ENCODE peak calls at places on chromosomes 1 and 21, in four cellular contexts. A is tibial nerve; N is effector memory CD4-positive, alpha-beta T cell; C is heart right ventricle. T is an unnamed sample. For H3K9me3, the result is how much of the 10 kb centered on the place peaks cover.

GRCh38 chr1:81874461-81874860 is 73.7 kb downstream of the ADGRL2 start:
- DNase-seq in A (no peak), C (no peak), N (no peak), T (no peak)

GRCh38 chr1:30447701-30448100 is 275.7 kb downstream of the MATN1 start:
- DNase-seq in A (no peak), C (no peak), N (no peak), T (no peak)

GRCh38 chr1:44154665-44155064 is 13.2 kb upstream of the KLF18 start:
- DNase-seq in C (no peak), A (no peak), N (no peak), T (no peak)

GRCh38 chr1:153717330-153717729 is 10.5 kb upstream of the INTS3 start:
- DNase-seq in A (no peak), C (no peak), N (no peak), T (no peak)

GRCh38 chr1:84301759-84302380 is 362 bp downstream of the SAMD13 start:
- DNase-seq in A (no peak), C (no peak), N (no peak), T (no peak)

GRCh38 chr21:43921602-43921978 is 56.6 kb downstream of the AGPAT3 start:
- DNase-seq in C (no peak), N (peak), A (no peak), T (no peak)

GRCh38 chr1:85357817-85358216 is 81.4 kb upstream of the BCL10 start:
- DNase-seq in A (no peak), N (no peak), C (no peak), T (no peak)

GRCh38 chr1:38027201-38028104 is 14.9 kb downstream of the UTP11 start:
- DNase-seq in C (no peak), A (no peak), N (no peak), T (no peak)

GRCh38 chr1:31811605-31812004 is 4.2 kb downstream of the SPOCD1 start:
- DNase-seq in C (no peak), A (no peak), N (no peak), T (no peak)

GRCh38 chr21:46111857-46112730 is 14.2 kb downstream of the COL6A2 start:
- DNase-seq in A (peak), C (peak), N (no peak), T (peak)

GRCh38 chr21:46111193-46111571 is 13.3 kb downstream of the COL6A2 start:
- DNase-seq in A (peak), N (no peak), C (peak), T (peak)

GRCh38 chr21:46109251-46110221 is 11.6 kb downstream of the COL6A2 start:
- DNase-seq in C (peak), N (no peak), A (no peak), T (no peak)

GRCh38 chr21:46110499-46111192 is 12.7 kb downstream of the COL6A2 start:
- DNase-seq in C (peak), A (peak), N (no peak), T (no peak)

GRCh38 chr21:46108827-46109226 is 10.9 kb downstream of the COL6A2 start:
- DNase-seq in A (no peak), N (no peak), C (no peak), T (no peak)
- H3K9me3 ChIP-seq in A (under half), N (under half), C (under half), T (under half)

GRCh38 chr1:2941907-2942306 is 79.4 kb upstream of the ACTRT2 start:
- DNase-seq in N (no peak), A (no peak), C (no peak), T (no peak)

GRCh38 chr1:2942410-2942809 is 78.9 kb upstream of the ACTRT2 start:
- DNase-seq in C (no peak), N (no peak), A (no peak), T (no peak)

GRCh38 chr1:2944705-2945104 is 76.6 kb upstream of the ACTRT2 start:
- DNase-seq in A (no peak), C (no peak), N (no peak), T (no peak)

GRCh38 chr1:2945821-2946231 is 75.4 kb upstream of the ACTRT2 start:
- DNase-seq in N (no peak), C (no peak), A (no peak), T (no peak)

DNA sequence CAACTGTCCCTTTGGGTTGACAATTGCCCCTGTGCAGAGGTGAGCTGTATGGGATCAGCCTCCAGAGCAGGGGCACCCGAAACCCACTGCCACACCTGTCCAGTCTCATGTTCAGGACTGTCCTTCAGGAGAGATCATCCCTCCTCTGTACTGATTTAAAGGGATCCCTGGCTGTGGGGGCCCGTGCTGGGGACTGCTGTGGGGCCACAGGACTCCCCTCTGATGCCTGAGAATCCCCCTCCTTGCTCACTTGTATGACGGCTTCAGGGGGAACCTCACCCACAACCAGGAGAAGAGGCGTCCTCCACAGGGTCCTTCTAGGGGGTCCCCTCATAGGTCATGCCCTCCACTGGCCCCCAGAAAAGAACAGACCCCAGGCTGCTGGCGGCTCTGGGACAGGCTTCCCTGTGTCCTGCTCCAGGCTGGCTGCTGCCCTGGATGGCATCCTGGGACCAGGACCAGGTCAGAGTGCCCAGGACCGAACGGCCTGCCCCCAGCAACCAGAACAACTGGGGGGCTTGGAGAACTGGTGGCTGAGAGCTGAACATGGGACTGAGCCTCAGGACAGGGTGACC is 77.5 kb upstream of the ACTRT2 start:
- DNase-seq in N (no peak), C (no peak), A (no peak), T (no peak)
- H3K9me3 ChIP-seq in N (under half), C (under half), A (under half), T (under half)

GRCh38 chr21:23930565-23930964 is 1676.7 kb downstream of the MRPL39 start:
- DNase-seq in C (no peak), A (no peak), N (no peak), T (no peak)
- H3K9me3 ChIP-seq in C (under half), A (under half), N (under half), T (under half)

DNA sequence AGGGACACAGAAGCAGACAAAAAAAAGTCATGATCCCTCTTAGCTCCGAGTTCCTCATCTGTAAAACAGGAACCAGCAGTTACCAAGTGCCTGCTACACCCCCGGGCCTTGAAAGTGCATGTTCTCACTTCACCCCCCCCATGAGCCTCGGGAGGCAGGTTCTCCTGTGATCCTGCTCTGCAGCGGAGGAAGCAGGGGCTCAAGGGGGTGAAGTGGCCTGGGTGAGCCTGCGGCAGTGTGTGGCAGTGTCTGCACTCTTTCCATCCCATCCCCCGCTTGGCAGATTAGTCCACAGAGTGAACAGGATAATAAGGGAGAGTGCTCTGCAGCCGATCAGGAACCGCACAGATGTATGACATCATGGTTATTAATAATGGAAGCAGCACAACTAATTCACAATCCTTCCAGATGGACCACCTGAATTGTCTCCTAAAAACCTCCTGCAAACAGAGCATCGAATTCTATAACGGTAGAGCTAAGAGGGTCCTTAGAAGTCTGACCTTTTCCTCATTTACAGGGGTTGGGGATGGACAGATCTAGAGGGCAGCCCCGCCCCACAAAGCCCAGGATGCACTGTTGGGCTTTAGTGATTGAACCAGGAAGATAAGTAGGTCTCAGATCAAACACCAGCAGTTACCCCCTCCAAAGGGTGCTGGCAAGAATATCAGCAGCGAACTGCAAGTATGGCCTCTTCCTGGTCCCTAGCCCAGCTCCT is 174.1 kb upstream of the EDN2 start:
- DNase-seq in A (no peak), N (no peak), C (no peak), T (no peak)
- H3K9me3 ChIP-seq in A (under half), N (under half), C (under half), T (under half)

DNA sequence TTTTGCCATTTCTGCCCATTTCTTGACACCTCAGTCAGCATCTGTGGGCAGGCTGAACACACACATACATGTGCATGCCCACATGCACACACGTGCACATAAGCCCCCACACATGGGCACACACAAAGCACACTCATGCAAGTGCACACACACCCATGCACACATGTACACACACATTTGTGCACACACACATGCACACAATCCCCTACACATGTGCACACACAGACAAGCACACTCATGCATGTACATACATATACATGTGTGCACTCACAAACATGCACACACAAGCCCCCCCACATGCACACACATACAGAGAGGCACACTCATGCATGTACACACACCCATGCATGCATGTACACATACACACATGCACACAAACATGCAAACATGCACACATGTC is 83.5 kb upstream of the ACTRT2 start:
- DNase-seq in C (no peak), A (no peak), N (no peak), T (no peak)
- H3K9me3 ChIP-seq in C (under half), A (under half), N (under half), T (under half)

DNA sequence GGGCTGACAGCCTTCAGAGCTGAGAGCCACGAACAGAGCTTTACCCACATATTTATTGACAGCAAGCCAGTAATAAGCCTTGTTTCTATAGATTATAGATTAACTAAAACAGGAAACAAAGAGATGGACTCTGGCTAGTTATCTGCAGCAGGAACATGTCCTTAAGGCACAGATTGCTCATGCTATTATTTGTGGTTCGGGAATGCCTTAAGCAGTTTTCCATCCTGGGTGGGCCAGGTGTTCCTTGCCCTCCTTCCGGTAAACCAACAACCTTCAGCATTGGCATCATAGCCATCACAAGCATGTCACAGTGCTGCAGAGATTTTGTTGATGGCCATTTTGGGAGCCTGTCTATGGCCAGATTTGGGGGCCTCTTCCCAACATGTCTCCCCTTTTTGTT is 96.8 kb downstream of the POU2F1 start:
- DNase-seq in C (no peak), N (no peak), A (no peak), T (no peak)
- H3K9me3 ChIP-seq in C (under half), N (under half), A (under half), T (under half)

DNA sequence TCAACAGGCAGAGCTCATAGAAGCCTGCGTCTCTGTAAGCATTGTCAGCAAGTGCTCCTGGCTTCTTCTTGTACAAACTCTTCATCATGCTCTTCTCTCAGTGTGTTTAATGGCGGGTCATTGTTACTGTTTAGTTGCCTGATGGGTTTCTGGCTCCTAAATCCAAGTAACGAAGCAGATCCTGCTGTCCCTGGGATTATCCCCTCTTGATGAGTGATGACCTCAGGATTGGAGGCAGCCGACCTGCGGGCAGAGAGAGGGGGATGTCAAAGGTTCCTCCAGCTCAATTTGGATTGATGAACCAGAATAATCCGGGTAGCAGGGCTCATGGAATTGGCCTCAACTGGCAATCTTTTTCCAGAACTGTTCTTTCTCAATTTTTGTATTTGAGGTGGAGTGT is 66.1 kb upstream of the BARHL2 start:
- DNase-seq in C (no peak), N (no peak), A (no peak), T (no peak)
- H3K9me3 ChIP-seq in C (under half), N (under half), A (under half), T (under half)

DNA sequence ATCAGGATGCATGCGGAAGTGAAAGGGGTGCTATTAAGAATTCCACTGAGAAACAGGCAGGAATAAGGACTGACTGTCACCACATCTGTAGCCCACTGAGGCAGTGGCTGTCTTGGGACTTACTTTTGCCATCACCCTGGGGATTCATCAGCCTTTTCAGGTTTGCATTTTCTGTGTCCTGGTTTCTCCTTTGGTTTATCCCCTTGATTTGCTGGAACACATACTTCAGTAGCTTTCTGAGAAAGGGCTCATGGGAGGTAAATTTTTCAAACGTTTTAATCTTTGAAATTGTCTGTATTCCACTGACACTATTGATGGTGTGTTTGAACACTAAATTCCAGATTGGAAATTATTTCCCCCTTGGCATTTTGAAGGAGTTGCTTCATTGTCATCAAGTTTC is 80.2 kb upstream of the ACTRT2 start:
- DNase-seq in C (no peak), N (no peak), A (no peak), T (no peak)
- H3K9me3 ChIP-seq in C (under half), N (under half), A (under half), T (under half)

GRCh38 chr1:112699425-112700144 is 7.3 kb downstream of the RHOC start:
- DNase-seq in N (no peak), C (no peak), A (no peak), T (no peak)
- H3K9me3 ChIP-seq in N (under half), C (under half), A (under half), T (under half)

T was measured in T-helper 17 cell.